ENCODE peak calls at places on chromosomes 3 and 15, in four cellular contexts. N is fibroblast of lung, L is IMR-90, Y is endodermal cell. W is an unnamed sample.
A peak's percentile ranks its signal among the peaks of the same experiment; 100 is the strongest.

GRCh38 chr3:190444036-190444435 is 5.7 kb downstream of the TMEM207 start:
- DNase-seq in N (no peak), L (no peak), Y (no peak), W (no peak)

GRCh38 chr15:90340345-90340744 is 11.7 kb upstream of the ZNF774 start:
- DNase-seq in N (no peak), L (no peak), Y (peak; percentile 85), W (no peak)

GRCh38 chr3:192851821-192852352 is 65.8 kb downstream of the MB21D2 start:
- DNase-seq in N (peak; percentile 69), L (peak; percentile 42), Y (no peak), W (peak; percentile 74)

GRCh38 chr15:29433050-29433318 is 163.4 kb upstream of the NSMCE3 start:
- DNase-seq in N (no peak), L (no peak), Y (no peak), W (no peak)

GRCh38 chr15:85037617-85038016 is 56.0 kb downstream of the PDE8A start:
- DNase-seq in N (no peak), L (no peak), Y (no peak), W (peak; percentile 19)

GRCh38 chr3:126927846-126928245 is 55.1 kb upstream of the PLXNA1 start:
- DNase-seq in N (no peak), L (no peak), Y (no peak), W (no peak)

GRCh38 chr3:175980731-175981130 is 1121.6 kb downstream of the NAALADL2 start:
- DNase-seq in N (peak; percentile 22), L (peak; percentile 36), Y (no peak), W (no peak)

GRCh38 chr3:21893250-21893649 is 142.2 kb upstream of the ZNF385D start:
- DNase-seq in N (peak; percentile 68), L (peak; percentile 17), Y (no peak), W (peak; percentile 41)

GRCh38 chr15:68518785-68519430 is 59.9 kb upstream of the CORO2B start:
- DNase-seq in N (no peak), L (no peak), Y (no peak), W (no peak)

GRCh38 chr3:55692958-55693558 is 206.0 kb upstream of the WNT5A start:
- DNase-seq in N (peak; percentile 61), L (peak; percentile 81), Y (no peak), W (peak; percentile 48)

GRCh38 chr3:196969001-196969659 is 497 bp upstream of the PIGZ start:
- DNase-seq in N (peak; percentile 6), L (no peak), Y (peak; percentile 75), W (no peak)

GRCh38 chr15:77569647-77570186 is 63.0 kb downstream of the LINGO1 start:
- DNase-seq in N (no peak), L (no peak), Y (no peak), W (no peak)

GRCh38 chr3:171953300-171954022 is 85.9 kb upstream of the FNDC3B start:
- DNase-seq in N (no peak), L (no peak), Y (no peak), W (no peak)

GRCh38 chr3:67083277-67083676 is 85.2 kb downstream of the KBTBD8 start:
- DNase-seq in N (peak; percentile 20), L (peak; percentile 62), Y (no peak), W (peak; percentile 8)

GRCh38 chr3:66456711-66457173 is 44.1 kb downstream of the LRIG1 start:
- DNase-seq in N (peak; percentile 55), L (no peak), Y (no peak), W (no peak)

GRCh38 chr15:62067448-62068044 is 769 bp downstream of the C2CD4A start:
- DNase-seq in N (peak; percentile 6), L (no peak), Y (peak; percentile 77), W (peak; percentile 43)

GRCh38 chr3:153927107-153927506 is 194.1 kb upstream of the ARHGEF26 start:
- DNase-seq in N (peak; percentile 82), L (peak; percentile 60), Y (no peak), W (peak; percentile 75)

GRCh38 chr3:66401578-66402382 is 99.0 kb downstream of the LRIG1 start:
- DNase-seq in N (no peak), L (no peak), Y (peak; percentile 45), W (no peak)

GRCh38 chr3:66572938-66573710 is 72.3 kb upstream of the LRIG1 start:
- DNase-seq in N (no peak), L (no peak), Y (peak; percentile 95), W (no peak)

GRCh38 chr15:64092075-64092820 is 1.4 kb downstream of the CIAO2A start:
- DNase-seq in N (no peak), L (no peak), Y (no peak), W (no peak)

GRCh38 chr3:161969867-161970266 is 473.3 kb downstream of the OTOL1 start:
- DNase-seq in N (peak; percentile 8), L (peak; percentile 25), Y (no peak), W (no peak)

GRCh38 chr3:139894638-139894989 is 40.4 kb upstream of the CLSTN2 start:
- DNase-seq in N (no peak), L (no peak), Y (no peak), W (no peak)

GRCh38 chr3:78967061-78967460 is 800.7 kb downstream of the ROBO1 start:
- DNase-seq in N (no peak), L (peak; percentile 12), Y (no peak), W (no peak)

GRCh38 chr3:14370719-14371572 is 31.5 kb upstream of the SLC6A6 start:
- DNase-seq in N (no peak), L (no peak), Y (peak; percentile 70), W (no peak)

GRCh38 chr3:186882881-186883685 is 40.6 kb downstream of the ADIPOQ start:
- DNase-seq in N (peak; percentile 86), L (peak; percentile 77), Y (no peak), W (peak; percentile 71)

GRCh38 chr3:120688121-120688520 is 6.1 kb upstream of the HGD start:
- DNase-seq in N (peak; percentile 80), L (peak; percentile 79), Y (no peak), W (peak; percentile 24)

GRCh38 chr15:68640791-68641331 is 62.1 kb downstream of the CORO2B start:
- DNase-seq in N (no peak), L (no peak), Y (peak; percentile 52), W (no peak)

GRCh38 chr3:53318522-53318921 is 28.8 kb downstream of the DCP1A start:
- DNase-seq in N (peak; percentile 63), L (peak; percentile 69), Y (no peak), W (peak; percentile 66)

GRCh38 chr15:59313703-59314332 is 58.9 kb downstream of the MYO1E start:
- DNase-seq in N (peak; percentile 83), L (peak; percentile 47), Y (peak; percentile 29), W (no peak)

GRCh38 chr3:49020335-49021212 is 1.3 kb upstream of the NDUFAF3 start:
- DNase-seq in N (no peak), L (no peak), Y (peak; percentile 72), W (no peak)

GRCh38 chr15:74295800-74296199 is 59.7 kb downstream of the CCDC33 start:
- DNase-seq in N (no peak), L (no peak), Y (peak; percentile 68), W (no peak)
- TF ChIP-seq CTCF in N (no peak), L (no peak), Y (peak; percentile 69), W (no peak)

GRCh38 chr3:155869664-155870063 is 786 bp upstream of the GMPS start:
- DNase-seq in N (no peak), L (no peak), Y (no peak), W (no peak)
- TF ChIP-seq CTCF in N (no peak), L (no peak), Y (peak; percentile 44), W (no peak)

DNA sequence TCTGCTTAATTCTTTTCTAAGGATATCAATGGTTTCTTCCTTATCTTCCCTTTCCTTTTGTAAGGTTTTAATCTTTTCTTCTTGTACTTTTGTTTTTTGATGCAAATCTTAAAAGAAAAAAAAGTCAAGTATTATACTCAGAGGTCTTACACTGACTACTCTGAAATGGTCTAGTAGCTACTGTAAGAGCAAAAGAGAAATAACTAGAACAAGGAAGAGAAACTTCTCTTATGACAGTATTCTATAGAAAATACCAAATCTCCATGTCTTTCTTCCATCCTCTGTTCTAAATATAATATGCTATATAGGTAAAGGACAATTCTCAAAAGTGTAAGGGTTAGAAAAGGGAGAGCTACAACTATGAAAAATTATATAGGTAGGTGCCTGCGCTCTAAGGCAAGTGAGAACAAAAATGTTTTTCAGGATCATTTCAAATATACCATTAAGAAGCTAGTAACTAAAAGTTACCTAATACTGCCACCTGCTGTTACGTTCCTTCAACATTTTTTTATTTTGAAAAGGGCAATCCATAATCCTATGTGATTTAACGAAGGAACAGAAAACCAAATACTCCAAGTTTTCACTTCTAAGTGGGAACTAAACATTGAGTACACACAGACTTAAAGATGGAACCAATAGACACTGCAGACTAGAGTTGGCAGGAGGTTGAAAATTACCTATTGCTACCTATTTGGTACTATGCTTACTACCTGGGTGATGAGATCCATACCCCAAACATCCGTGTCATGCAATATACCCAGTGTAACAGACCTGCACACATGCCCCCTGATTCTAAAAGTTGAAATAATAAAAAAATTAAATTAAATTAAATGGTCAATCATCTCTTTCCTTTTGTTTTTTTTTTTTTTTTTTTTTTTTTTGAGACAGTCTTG is 36.7 kb downstream of the CIP2A start:
- DNase-seq in N (peak; percentile 29), L (peak; percentile 56), Y (no peak), W (peak; percentile 74)
- TF ChIP-seq CTCF in N (peak; percentile 39), L (peak; percentile 60), Y (peak; percentile 76), W (no peak)

GRCh38 chr3:46695177-46695961 is 1.9 kb upstream of the ALS2CL start:
- DNase-seq in N (no peak), L (no peak), Y (peak; percentile 90), W (peak; percentile 69)
- TF ChIP-seq CTCF in N (peak; percentile 29), L (peak; percentile 24), Y (peak; percentile 82), W (no peak)

GRCh38 chr3:183081459-183082183 is 17.7 kb downstream of the MCCC1 start:
- DNase-seq in N (no peak), L (no peak), Y (no peak), W (no peak)

GRCh38 chr3:183082355-183082915 is 16.9 kb downstream of the MCCC1 start:
- DNase-seq in N (no peak), L (no peak), Y (no peak), W (no peak)

GRCh38 chr3:183087184-183087583 is 12.1 kb downstream of the MCCC1 start:
- DNase-seq in N (no peak), L (no peak), Y (no peak), W (no peak)

GRCh38 chr3:183080628-183081027 is 18.7 kb downstream of the MCCC1 start:
- DNase-seq in N (no peak), L (no peak), Y (no peak), W (no peak)

DNA sequence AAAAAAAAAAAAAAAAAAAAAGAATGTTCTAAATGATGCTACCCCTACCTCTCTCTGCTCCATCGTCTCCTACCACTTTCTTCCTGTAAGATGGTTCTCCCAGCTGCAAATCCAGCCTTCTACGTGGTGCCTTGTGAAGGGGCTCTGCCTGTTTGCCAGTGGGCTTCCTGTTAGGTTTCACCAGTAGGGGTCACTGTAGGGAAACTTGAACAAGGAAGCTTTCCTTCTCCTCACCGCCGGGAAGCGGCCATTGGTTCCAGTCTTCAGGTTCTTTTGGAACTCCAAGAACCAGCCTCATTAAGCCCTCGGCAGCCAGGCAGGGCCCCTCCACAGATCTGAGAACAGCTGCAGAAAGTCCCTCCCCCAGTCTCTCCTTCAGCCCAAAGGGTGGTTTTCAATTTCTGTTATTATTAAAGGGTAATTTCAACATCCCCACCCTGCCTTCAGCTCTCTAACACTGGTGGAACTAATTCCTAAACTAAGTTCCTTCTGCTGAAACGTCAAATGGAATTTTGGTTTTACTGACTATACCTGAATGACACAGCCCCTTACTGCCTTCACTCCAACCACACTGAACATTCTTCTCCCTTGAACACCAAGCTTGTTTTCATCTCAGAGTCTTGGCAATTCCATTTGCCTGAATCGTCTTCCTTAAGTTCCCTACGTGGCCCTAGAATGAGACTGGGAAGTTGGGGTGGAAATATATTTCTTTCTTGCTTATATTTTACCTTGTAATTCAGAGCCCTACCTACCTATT is 13.5 kb downstream of the MCCC1 start:
- DNase-seq in N (peak; percentile 69), L (peak; percentile 72), Y (peak; percentile 87), W (no peak)
- TF ChIP-seq CTCF in N (peak; percentile 34), L (peak; percentile 27), Y (peak; percentile 84), W (peak; percentile 58)